ENCODE peak calls at places on chromosome 2, in four cellular contexts. C, U, K and L are unnamed samples.

GRCh38 chr2:40625849-40626248 is 174.0 kb upstream of the SLC8A1 start:
- DNase-seq in C (no peak), U (no peak), K (no peak), L (no peak)

GRCh38 chr2:111122631-111123421 is 2.1 kb downstream of the BCL2L11 start:
- DNase-seq in C (peak), U (peak), K (peak), L (peak)

GRCh38 chr2:220785181-220785580 is 786.9 kb downstream of the EPHA4 start:
- DNase-seq in C (no peak), U (no peak), K (no peak), L (no peak)

GRCh38 chr2:222518570-222519381 is 94.4 kb downstream of the SGPP2 start:
- DNase-seq in C (no peak), U (no peak), K (no peak), L (peak)

GRCh38 chr2:77831471-77831870 is 309.3 kb upstream of the LRRTM4 start:
- DNase-seq in C (no peak), U (no peak), K (no peak), L (no peak)

GRCh38 chr2:104945211-104945610 is 91.3 kb downstream of the POU3F3 start:
- DNase-seq in C (no peak), U (no peak), K (no peak), L (no peak)

GRCh38 chr2:200267350-200267749 is 39.1 kb upstream of the SPATS2L start:
- DNase-seq in C (no peak), U (no peak), K (no peak), L (no peak)

GRCh38 chr2:25368650-25369049 is 26.9 kb upstream of the DNMT3A start:
- DNase-seq in C (no peak), U (no peak), K (no peak), L (no peak)

GRCh38 chr2:85583667-85584353 is 421 bp upstream of the VAMP5 start:
- DNase-seq in C (no peak), U (no peak), K (no peak), L (no peak)

GRCh38 chr2:103484906-103485305 is 723.1 kb downstream of the TMEM182 start:
- DNase-seq in C (no peak), U (no peak), K (no peak), L (no peak)
- H3K27ac ChIP-seq in C (no peak), U (no peak), K (no peak), L (no peak)

GRCh38 chr2:47724221-47724981 is 58.5 kb upstream of the MSH6 start:
- DNase-seq in C (no peak), U (no peak), K (no peak), L (no peak)
- H3K27ac ChIP-seq in C (no peak), U (no peak), K (no peak), L (no peak)

DNA sequence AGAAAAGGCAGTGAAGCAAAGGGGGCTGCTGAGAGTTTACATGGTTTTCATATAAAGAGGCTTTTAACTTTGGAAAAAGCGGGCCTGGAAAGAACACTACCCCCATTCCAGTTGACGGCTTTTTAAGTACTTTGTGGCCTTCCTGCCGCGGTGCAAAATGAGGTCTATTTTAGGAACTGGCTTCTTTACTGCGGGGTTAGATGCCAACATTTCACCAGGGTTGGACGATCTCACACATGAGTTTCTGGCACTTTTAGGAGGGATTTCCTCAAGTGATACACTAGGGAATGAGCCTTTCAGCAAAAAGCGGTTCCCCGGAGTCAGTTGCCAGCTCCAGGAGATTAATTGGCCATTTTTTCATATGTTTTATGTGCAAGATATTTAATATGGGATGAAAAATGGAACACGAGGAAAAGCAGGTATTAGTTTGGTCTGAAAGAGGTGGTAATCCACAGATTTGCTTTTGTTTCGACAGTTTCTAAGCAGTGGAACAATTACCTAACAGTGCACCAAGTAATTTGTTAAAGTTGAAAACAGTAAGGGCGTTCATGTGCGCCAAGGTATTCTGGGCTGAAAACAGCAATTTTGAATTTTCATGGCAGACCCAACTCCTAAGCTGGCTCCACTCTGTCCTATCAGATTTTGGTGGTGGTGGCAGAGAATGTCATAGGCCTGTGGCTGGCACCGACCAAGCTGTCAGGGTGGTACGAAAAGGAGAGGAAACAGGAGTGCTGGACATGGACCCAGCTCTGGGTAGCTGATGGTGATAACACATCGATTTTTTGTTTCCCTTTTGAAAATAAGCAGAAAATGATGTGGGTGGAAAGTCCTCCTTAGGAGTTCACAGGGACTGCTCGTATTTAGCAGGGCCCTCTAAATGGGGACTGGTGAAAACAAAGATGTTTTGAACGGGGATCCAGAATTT is 55.6 kb upstream of the FZD5 start:
- DNase-seq in C (no peak), U (no peak), K (no peak), L (no peak)
- H3K27ac ChIP-seq in C (no peak), U (no peak), K (no peak), L (no peak)

DNA sequence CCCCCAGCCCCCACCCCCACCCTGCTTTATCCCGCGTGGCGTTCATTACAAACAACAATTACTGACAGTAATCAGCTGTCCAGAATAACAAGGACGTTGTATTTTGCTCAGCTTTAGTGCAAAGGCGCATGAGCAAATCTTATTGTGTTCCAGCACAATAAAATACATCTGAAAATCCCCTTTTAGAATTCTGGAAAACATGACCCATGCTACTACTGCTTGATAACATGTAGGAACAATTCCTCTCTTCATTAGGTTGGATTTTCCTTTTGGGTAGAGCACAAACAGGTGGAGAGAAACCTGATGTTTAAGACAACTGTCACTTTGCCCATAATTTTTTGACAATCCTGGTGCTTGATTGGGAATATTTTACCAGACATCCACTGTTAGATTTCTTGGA is 102.4 kb downstream of the CPO start:
- DNase-seq in C (no peak), U (no peak), K (no peak), L (no peak)
- H3K27ac ChIP-seq in C (no peak), U (peak), K (no peak), L (peak)